ENCODE peak calls at places on chromosomes 12 and 14, in five cellular contexts. One of them, this sample, is unnamed.

GRCh38 chr12:54294152-54294913 is 6.5 kb downstream of the NFE2 start:
- DNase-seq in T-helper 1 cell: peak
- DNase-seq in NCI-H1105 treated with DMSO at 0.1 percent for 48 hours: no peak
- DNase-seq in brain microvascular endothelial cell: no peak
- DNase-seq in nephron progenitor cell: peak
- DNase-seq in this sample: peak

GRCh38 chr12:8081228-8081920 is 700 bp upstream of the NECAP1 start:
- DNase-seq in T-helper 1 cell: no peak
- DNase-seq in NCI-H1105 treated with DMSO at 0.1 percent for 48 hours: peak
- DNase-seq in brain microvascular endothelial cell: no peak
- DNase-seq in nephron progenitor cell: no peak
- DNase-seq in this sample: no peak

GRCh38 chr12:6364037-6364360 is 11.4 kb downstream of the SCNN1A start:
- DNase-seq in T-helper 1 cell: no peak
- DNase-seq in NCI-H1105 treated with DMSO at 0.1 percent for 48 hours: no peak
- DNase-seq in brain microvascular endothelial cell: no peak
- DNase-seq in nephron progenitor cell: no peak
- DNase-seq in this sample: no peak

GRCh38 chr12:120181991-120182631 is 12.4 kb downstream of the GCN1 start:
- DNase-seq in T-helper 1 cell: no peak
- DNase-seq in NCI-H1105 treated with DMSO at 0.1 percent for 48 hours: no peak
- DNase-seq in brain microvascular endothelial cell: peak
- DNase-seq in nephron progenitor cell: no peak
- DNase-seq in this sample: no peak

GRCh38 chr12:71517145-71517846 is 77.7 kb downstream of the LGR5 start:
- DNase-seq in T-helper 1 cell: no peak
- DNase-seq in NCI-H1105 treated with DMSO at 0.1 percent for 48 hours: no peak
- DNase-seq in brain microvascular endothelial cell: no peak
- DNase-seq in nephron progenitor cell: no peak
- DNase-seq in this sample: no peak

GRCh38 chr14:64510825-64511679 is 6.5 kb downstream of the ZBTB1 start:
- DNase-seq in T-helper 1 cell: peak
- DNase-seq in NCI-H1105 treated with DMSO at 0.1 percent for 48 hours: peak
- DNase-seq in brain microvascular endothelial cell: peak
- DNase-seq in nephron progenitor cell: peak
- DNase-seq in this sample: peak

GRCh38 chr14:72781476-72782181 is 112.3 kb downstream of the DPF3 start:
- DNase-seq in T-helper 1 cell: no peak
- DNase-seq in NCI-H1105 treated with DMSO at 0.1 percent for 48 hours: no peak
- DNase-seq in brain microvascular endothelial cell: peak
- DNase-seq in nephron progenitor cell: no peak
- DNase-seq in this sample: peak

GRCh38 chr12:2229661-2230539 is 177.1 kb downstream of the CACNA1C start:
- DNase-seq in T-helper 1 cell: no peak
- DNase-seq in NCI-H1105 treated with DMSO at 0.1 percent for 48 hours: no peak
- DNase-seq in brain microvascular endothelial cell: no peak
- DNase-seq in nephron progenitor cell: no peak
- DNase-seq in this sample: no peak

GRCh38 chr12:119748512-119748911 is 80.6 kb downstream of the PRKAB1 start:
- DNase-seq in T-helper 1 cell: no peak
- DNase-seq in NCI-H1105 treated with DMSO at 0.1 percent for 48 hours: no peak
- DNase-seq in brain microvascular endothelial cell: no peak
- DNase-seq in nephron progenitor cell: no peak
- DNase-seq in this sample: no peak

GRCh38 chr14:71620401-71620800 is 311.8 kb upstream of the RGS6 start:
- DNase-seq in T-helper 1 cell: no peak
- DNase-seq in NCI-H1105 treated with DMSO at 0.1 percent for 48 hours: no peak
- DNase-seq in brain microvascular endothelial cell: peak
- DNase-seq in nephron progenitor cell: no peak
- DNase-seq in this sample: no peak

GRCh38 chr14:70811578-70811977 is 2.3 kb upstream of the MAP3K9 start:
- DNase-seq in T-helper 1 cell: no peak
- DNase-seq in NCI-H1105 treated with DMSO at 0.1 percent for 48 hours: no peak
- DNase-seq in brain microvascular endothelial cell: no peak
- DNase-seq in nephron progenitor cell: no peak
- DNase-seq in this sample: no peak

GRCh38 chr12:92784795-92785562 is 82.2 kb downstream of the PLEKHG7 start:
- DNase-seq in T-helper 1 cell: no peak
- DNase-seq in NCI-H1105 treated with DMSO at 0.1 percent for 48 hours: peak
- DNase-seq in brain microvascular endothelial cell: peak
- DNase-seq in nephron progenitor cell: peak
- DNase-seq in this sample: peak

GRCh38 chr12:108701779-108702435 is 29.4 kb downstream of the CORO1C start:
- DNase-seq in T-helper 1 cell: no peak
- DNase-seq in NCI-H1105 treated with DMSO at 0.1 percent for 48 hours: no peak
- DNase-seq in brain microvascular endothelial cell: peak
- DNase-seq in nephron progenitor cell: no peak
- DNase-seq in this sample: no peak

GRCh38 chr12:79378496-79378895 is 312.3 kb downstream of the PAWR start:
- DNase-seq in T-helper 1 cell: no peak
- DNase-seq in NCI-H1105 treated with DMSO at 0.1 percent for 48 hours: no peak
- DNase-seq in brain microvascular endothelial cell: no peak
- DNase-seq in nephron progenitor cell: no peak
- DNase-seq in this sample: no peak

GRCh38 chr14:37870947-37871346 is 275.5 kb downstream of the TTC6 start:
- DNase-seq in T-helper 1 cell: no peak
- DNase-seq in NCI-H1105 treated with DMSO at 0.1 percent for 48 hours: no peak
- DNase-seq in brain microvascular endothelial cell: no peak
- DNase-seq in nephron progenitor cell: no peak
- DNase-seq in this sample: no peak

GRCh38 chr12:75735853-75736252 is 224.4 kb upstream of the KRR1 start:
- DNase-seq in T-helper 1 cell: no peak
- DNase-seq in NCI-H1105 treated with DMSO at 0.1 percent for 48 hours: no peak
- DNase-seq in brain microvascular endothelial cell: no peak
- DNase-seq in nephron progenitor cell: no peak
- DNase-seq in this sample: no peak

GRCh38 chr14:85573406-85573805 is 43.5 kb downstream of the FLRT2 start:
- DNase-seq in T-helper 1 cell: no peak
- DNase-seq in NCI-H1105 treated with DMSO at 0.1 percent for 48 hours: no peak
- DNase-seq in brain microvascular endothelial cell: no peak
- DNase-seq in nephron progenitor cell: no peak
- DNase-seq in this sample: no peak

GRCh38 chr14:35687335-35687939 is 121.7 kb downstream of the RALGAPA1 start:
- DNase-seq in T-helper 1 cell: no peak
- DNase-seq in NCI-H1105 treated with DMSO at 0.1 percent for 48 hours: peak
- DNase-seq in brain microvascular endothelial cell: peak
- DNase-seq in nephron progenitor cell: peak
- DNase-seq in this sample: no peak

GRCh38 chr12:94244165-94245133 is 96.1 kb downstream of the PLXNC1 start:
- DNase-seq in T-helper 1 cell: no peak
- DNase-seq in NCI-H1105 treated with DMSO at 0.1 percent for 48 hours: no peak
- DNase-seq in brain microvascular endothelial cell: no peak
- DNase-seq in nephron progenitor cell: no peak
- DNase-seq in this sample: no peak

GRCh38 chr14:95815226-95815690 is 61.4 kb upstream of the TUNAR start:
- DNase-seq in T-helper 1 cell: no peak
- DNase-seq in NCI-H1105 treated with DMSO at 0.1 percent for 48 hours: no peak
- DNase-seq in brain microvascular endothelial cell: no peak
- DNase-seq in nephron progenitor cell: no peak
- DNase-seq in this sample: no peak

GRCh38 chr14:96626121-96626768 is 124.1 kb downstream of the PAPOLA start:
- DNase-seq in T-helper 1 cell: no peak
- DNase-seq in NCI-H1105 treated with DMSO at 0.1 percent for 48 hours: no peak
- DNase-seq in brain microvascular endothelial cell: no peak
- DNase-seq in nephron progenitor cell: no peak
- DNase-seq in this sample: no peak

GRCh38 chr12:104957388-104958008 is 592 bp downstream of the SLC41A2 start:
- DNase-seq in T-helper 1 cell: peak
- DNase-seq in NCI-H1105 treated with DMSO at 0.1 percent for 48 hours: peak
- DNase-seq in brain microvascular endothelial cell: no peak
- DNase-seq in nephron progenitor cell: no peak
- DNase-seq in this sample: no peak

GRCh38 chr14:106831322-106831720 is 1304.9 kb downstream of the TMEM121 start:
- DNase-seq in T-helper 1 cell: peak
- DNase-seq in NCI-H1105 treated with DMSO at 0.1 percent for 48 hours: no peak
- DNase-seq in brain microvascular endothelial cell: no peak
- DNase-seq in nephron progenitor cell: peak
- DNase-seq in this sample: no peak

GRCh38 chr14:50856660-50857059 is 15.2 kb upstream of the ABHD12B start:
- DNase-seq in T-helper 1 cell: no peak
- DNase-seq in NCI-H1105 treated with DMSO at 0.1 percent for 48 hours: no peak
- DNase-seq in brain microvascular endothelial cell: no peak
- DNase-seq in nephron progenitor cell: no peak
- DNase-seq in this sample: no peak

GRCh38 chr12:1839956-1840550 is 19.7 kb downstream of the LRTM2 start:
- DNase-seq in T-helper 1 cell: no peak
- DNase-seq in NCI-H1105 treated with DMSO at 0.1 percent for 48 hours: no peak
- DNase-seq in brain microvascular endothelial cell: no peak
- DNase-seq in nephron progenitor cell: no peak
- DNase-seq in this sample: no peak

GRCh38 chr12:103503546-103504480 is 8.0 kb upstream of the C12orf42 start:
- DNase-seq in T-helper 1 cell: peak
- DNase-seq in NCI-H1105 treated with DMSO at 0.1 percent for 48 hours: peak
- DNase-seq in brain microvascular endothelial cell: no peak
- DNase-seq in nephron progenitor cell: peak
- DNase-seq in this sample: no peak

GRCh38 chr12:3342051-3342450 is 149.0 kb upstream of the PRMT8 start:
- DNase-seq in T-helper 1 cell: no peak
- DNase-seq in NCI-H1105 treated with DMSO at 0.1 percent for 48 hours: peak
- DNase-seq in brain microvascular endothelial cell: peak
- DNase-seq in nephron progenitor cell: peak
- DNase-seq in this sample: peak

GRCh38 chr12:73352826-73353225 is 1080.7 kb downstream of the TRHDE start:
- DNase-seq in T-helper 1 cell: no peak
- DNase-seq in NCI-H1105 treated with DMSO at 0.1 percent for 48 hours: no peak
- DNase-seq in brain microvascular endothelial cell: no peak
- DNase-seq in nephron progenitor cell: no peak
- DNase-seq in this sample: no peak

GRCh38 chr12:110966081-110966760 is 45.8 kb upstream of the MYL2 start:
- DNase-seq in T-helper 1 cell: no peak
- DNase-seq in NCI-H1105 treated with DMSO at 0.1 percent for 48 hours: no peak
- DNase-seq in brain microvascular endothelial cell: no peak
- DNase-seq in nephron progenitor cell: no peak
- DNase-seq in this sample: no peak

GRCh38 chr12:19451196-19451595 is 11.9 kb downstream of the AEBP2 start:
- DNase-seq in T-helper 1 cell: no peak
- DNase-seq in NCI-H1105 treated with DMSO at 0.1 percent for 48 hours: no peak
- DNase-seq in brain microvascular endothelial cell: peak
- DNase-seq in nephron progenitor cell: no peak
- DNase-seq in this sample: no peak

GRCh38 chr14:105494606-105494929 is 3.5 kb downstream of the TEDC1 start:
- DNase-seq in T-helper 1 cell: no peak
- DNase-seq in NCI-H1105 treated with DMSO at 0.1 percent for 48 hours: no peak
- DNase-seq in brain microvascular endothelial cell: no peak
- DNase-seq in nephron progenitor cell: no peak
- DNase-seq in this sample: no peak

GRCh38 chr12:52231305-52232232 is 1.5 kb upstream of the KRT7 start:
- DNase-seq in T-helper 1 cell: no peak
- DNase-seq in NCI-H1105 treated with DMSO at 0.1 percent for 48 hours: no peak
- DNase-seq in brain microvascular endothelial cell: no peak
- DNase-seq in nephron progenitor cell: no peak
- DNase-seq in this sample: no peak

GRCh38 chr12:131233737-131234474 is 280.2 kb downstream of the ADGRD1 start:
- DNase-seq in T-helper 1 cell: no peak
- DNase-seq in NCI-H1105 treated with DMSO at 0.1 percent for 48 hours: no peak
- DNase-seq in brain microvascular endothelial cell: no peak
- DNase-seq in nephron progenitor cell: no peak
- DNase-seq in this sample: no peak

GRCh38 chr12:123900898-123901376 is 71.7 kb downstream of the CCDC92 start:
- DNase-seq in T-helper 1 cell: no peak
- DNase-seq in NCI-H1105 treated with DMSO at 0.1 percent for 48 hours: no peak
- DNase-seq in brain microvascular endothelial cell: no peak
- DNase-seq in nephron progenitor cell: peak
- DNase-seq in this sample: peak

This sample was measured in H1.